ENCODE peak calls at places on chromosomes 3 and 15, in eight cellular contexts. S is brain microvascular endothelial cell; R is caudate nucleus; L is neuronal stem cell; I is right cardiac atrium; F is hepatocyte; J is thoracic aorta; Q is CD8-positive, alpha-beta memory T cell. K is an unnamed sample.

GRCh38 chr3:54882114-54882833 is 45.6 kb downstream of the LRTM1 start:
- DNase-seq in S (peak), R (no peak), L (no peak), I (no peak), F (peak), J (no peak), Q (no peak), K (no peak)

GRCh38 chr15:52797625-52798501 is 7.7 kb upstream of the ONECUT1 start:
- DNase-seq in S (no peak), R (no peak), L (peak), I (no peak), F (no peak), J (no peak), Q (no peak), K (no peak)

GRCh38 chr15:74525328-74525727 is 15.7 kb upstream of the ARID3B start:
- DNase-seq in S (no peak), R (no peak), L (no peak), I (no peak), F (no peak), J (no peak), Q (no peak), K (no peak)

GRCh38 chr3:161142486-161142885 is 37.3 kb upstream of the B3GALNT1 start:
- DNase-seq in S (no peak), R (no peak), L (no peak), I (no peak), F (no peak), J (no peak), Q (no peak), K (no peak)

GRCh38 chr3:113802795-113803455 is 35.7 kb upstream of the GRAMD1C start:
- DNase-seq in S (no peak), R (no peak), L (no peak), I (no peak), F (no peak), J (no peak), Q (no peak), K (no peak)

GRCh38 chr3:174767853-174768382 is 91.2 kb upstream of the NAALADL2 start:
- DNase-seq in S (peak), R (no peak), L (no peak), I (no peak), F (no peak), J (no peak), Q (no peak), K (no peak)

GRCh38 chr3:19446687-19447086 is 298.4 kb downstream of the KCNH8 start:
- DNase-seq in S (no peak), R (no peak), L (no peak), I (no peak), F (no peak), J (no peak), Q (no peak), K (no peak)

GRCh38 chr15:75639191-75639708 is 774 bp downstream of the IMP3 start:
- DNase-seq in S (no peak), R (no peak), L (no peak), I (no peak), F (no peak), J (no peak), Q (no peak), K (no peak)

GRCh38 chr3:64685800-64686445 is 1.9 kb downstream of the ADAMTS9 start:
- DNase-seq in S (peak), R (peak), L (peak), I (peak), F (peak), J (peak), Q (no peak), K (peak)

DNA sequence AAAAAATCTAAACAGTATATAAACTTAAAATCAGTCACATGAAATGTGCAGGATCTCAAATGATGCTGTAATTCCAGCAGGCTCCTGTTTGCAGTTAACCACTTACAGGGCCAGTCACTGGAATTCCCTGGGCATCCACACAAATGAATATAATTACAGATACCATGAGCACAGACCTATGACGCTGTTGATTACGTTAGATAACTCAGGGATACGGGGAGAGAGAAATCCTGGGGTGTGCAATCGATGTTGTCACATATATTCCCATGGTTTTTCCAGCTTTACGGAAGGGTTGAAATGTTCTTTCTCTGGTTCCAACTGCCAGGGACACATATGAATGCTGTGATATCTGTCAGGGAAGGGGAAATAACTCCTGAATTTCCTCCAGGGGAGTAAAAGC is 100.8 kb downstream of the RORA start:
- DNase-seq in S (no peak), R (no peak), L (no peak), I (no peak), F (no peak), J (no peak), Q (no peak), K (no peak)
- H3K27ac ChIP-seq in S (no peak), R (no peak), L (no peak), I (no peak), F (no peak), J (no peak), Q (no peak), K (no peak)

GRCh38 chr3:178971614-178972013 is 100.0 kb downstream of the ZMAT3 start:
- DNase-seq in S (no peak), R (no peak), L (no peak), I (no peak), F (peak), J (no peak), Q (no peak), K (no peak)

GRCh38 chr3:178964551-178964950 is 107.1 kb downstream of the ZMAT3 start:
- DNase-seq in S (no peak), R (no peak), L (no peak), I (no peak), F (no peak), J (no peak), Q (no peak), K (no peak)

GRCh38 chr3:178968996-178969700 is 102.5 kb downstream of the ZMAT3 start:
- DNase-seq in S (no peak), R (no peak), L (no peak), I (no peak), F (no peak), J (no peak), Q (no peak), K (no peak)

GRCh38 chr3:178966299-178967183 is 105.1 kb downstream of the ZMAT3 start:
- DNase-seq in S (no peak), R (no peak), L (no peak), I (peak), F (peak), J (no peak), Q (no peak), K (no peak)

GRCh38 chr3:178967184-178967532 is 104.5 kb downstream of the ZMAT3 start:
- DNase-seq in S (no peak), R (no peak), L (no peak), I (peak), F (no peak), J (no peak), Q (no peak), K (no peak)
- H3K27ac ChIP-seq in S (no peak), R (peak), L (no peak), I (no peak), F (no peak), J (no peak), Q (no peak), K (no peak)

GRCh38 chr15:40344217-40344616 is 3.5 kb upstream of the CCDC9B start:
- DNase-seq in S (peak), R (no peak), L (no peak), I (no peak), F (no peak), J (no peak), Q (no peak), K (no peak)
- H3K27ac ChIP-seq in S (peak), R (no peak), L (no peak), I (no peak), F (no peak), J (peak), Q (no peak), K (no peak)

DNA sequence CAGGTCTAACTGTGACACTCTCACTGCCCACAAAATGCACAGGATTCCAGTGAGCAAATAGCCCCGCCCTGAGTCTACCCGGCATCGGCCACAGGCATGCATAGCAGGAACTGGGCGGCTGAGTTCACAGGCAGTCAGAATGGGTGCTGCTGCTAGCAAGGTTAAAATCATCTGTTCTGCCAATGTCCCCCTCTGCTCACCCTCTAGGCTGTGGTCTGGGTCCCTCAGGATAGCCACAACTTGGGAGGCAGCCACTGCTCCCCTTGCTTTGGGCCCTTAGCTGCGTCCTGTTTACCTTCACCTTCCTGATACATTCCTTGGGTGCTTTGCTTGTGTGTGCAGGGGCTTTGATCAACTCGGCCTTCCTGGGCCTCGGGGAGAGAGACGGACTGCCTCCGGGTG is 232.9 kb upstream of the RGMA start:
- DNase-seq in S (peak), R (no peak), L (no peak), I (no peak), F (peak), J (no peak), Q (no peak), K (no peak)
- H3K27ac ChIP-seq in S (no peak), R (no peak), L (no peak), I (no peak), F (no peak), J (no peak), Q (no peak), K (no peak)

DNA sequence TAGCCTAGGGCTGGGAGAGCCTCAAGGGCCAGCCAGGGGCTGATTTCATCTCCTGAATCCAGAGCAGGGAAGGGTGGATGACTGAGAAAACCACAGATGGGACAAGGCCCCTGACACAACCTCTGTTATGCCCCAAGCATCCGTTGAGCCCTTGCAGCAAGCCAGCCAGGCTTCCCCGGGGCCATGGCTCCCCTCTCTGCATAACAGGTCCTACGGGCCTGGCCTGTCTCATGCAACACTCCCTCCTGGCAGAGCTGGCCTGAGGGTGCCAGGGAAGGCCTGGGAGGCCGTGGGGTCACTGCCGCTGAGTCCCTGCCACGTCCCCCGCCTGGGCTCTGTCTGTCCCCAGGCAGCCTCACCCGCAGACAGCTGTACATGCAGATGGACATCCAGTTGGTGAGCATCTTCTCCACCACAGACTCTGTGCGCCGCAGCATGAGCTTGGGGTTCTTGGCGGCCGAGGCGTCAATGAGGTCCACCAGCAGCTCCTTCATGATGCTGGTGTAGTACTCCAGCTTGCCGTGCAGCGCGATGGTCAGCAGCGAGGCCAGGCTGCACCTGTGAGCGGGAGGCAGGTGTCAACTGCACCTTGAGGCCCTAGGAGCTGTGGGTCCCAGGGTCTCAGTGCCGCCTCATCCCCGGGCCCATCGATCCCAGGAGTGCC is 22.1 kb downstream of the H1-8 start:
- DNase-seq in S (no peak), R (no peak), L (no peak), I (peak), F (no peak), J (no peak), Q (no peak), K (no peak)
- H3K27ac ChIP-seq in S (no peak), R (no peak), L (no peak), I (no peak), F (no peak), J (peak), Q (no peak), K (no peak)

DNA sequence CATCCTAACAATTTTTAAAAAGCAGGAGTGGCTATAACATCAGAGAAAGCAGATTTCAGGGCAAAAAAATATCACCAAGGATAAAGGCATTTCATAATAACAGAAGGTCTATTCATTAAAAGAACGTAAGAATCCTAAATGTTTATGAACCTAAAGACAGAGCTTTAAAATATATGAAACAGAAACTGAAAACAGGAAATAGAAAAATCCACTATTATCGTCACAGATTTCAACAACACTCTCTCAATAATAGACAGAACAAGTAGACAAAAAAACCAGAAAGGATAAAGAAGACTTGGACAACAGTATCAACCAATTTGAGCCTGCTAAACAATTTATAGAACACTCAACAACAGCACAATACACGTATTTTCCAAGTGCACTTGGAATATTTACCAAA is 71.4 kb downstream of the FBXL22 start:
- DNase-seq in S (no peak), R (no peak), L (no peak), I (no peak), F (no peak), J (no peak), Q (peak), K (no peak)
- H3K27ac ChIP-seq in S (no peak), R (peak), L (no peak), I (no peak), F (no peak), J (no peak), Q (peak), K (no peak)

DNA sequence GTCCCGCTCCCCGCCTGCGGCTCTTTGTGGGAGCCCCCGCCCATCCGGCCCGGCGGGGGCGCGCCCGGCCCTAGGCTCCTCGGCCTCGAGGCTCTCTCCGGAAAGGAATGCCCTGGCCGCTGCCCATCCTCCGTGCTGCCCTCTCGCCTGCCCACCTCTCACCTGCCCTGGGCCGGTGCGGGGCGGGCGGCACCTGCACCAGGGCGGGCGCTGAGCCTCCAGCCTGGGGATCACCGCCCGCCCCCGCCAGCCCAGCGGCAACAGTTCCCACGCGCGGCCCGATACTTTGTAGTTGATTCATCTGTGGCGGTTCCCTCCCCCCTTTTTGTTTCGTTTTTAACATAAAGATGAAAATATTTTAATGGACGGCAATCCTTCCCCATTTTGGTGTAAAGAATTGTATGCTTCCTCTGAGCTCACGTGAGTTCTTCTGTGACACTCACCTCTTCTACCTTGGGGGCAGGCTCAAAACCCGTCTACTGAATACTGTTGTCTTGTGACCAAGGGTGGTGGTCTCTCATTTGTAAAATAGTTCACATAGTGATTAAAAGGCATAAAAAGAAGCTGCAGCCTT is 1.9 kb downstream of the KLF13 start:
- DNase-seq in S (peak), R (no peak), L (no peak), I (peak), F (no peak), J (no peak), Q (peak), K (no peak)
- H3K27ac ChIP-seq in S (peak), R (peak), L (no peak), I (peak), F (peak), J (peak), Q (peak), K (peak)

DNA sequence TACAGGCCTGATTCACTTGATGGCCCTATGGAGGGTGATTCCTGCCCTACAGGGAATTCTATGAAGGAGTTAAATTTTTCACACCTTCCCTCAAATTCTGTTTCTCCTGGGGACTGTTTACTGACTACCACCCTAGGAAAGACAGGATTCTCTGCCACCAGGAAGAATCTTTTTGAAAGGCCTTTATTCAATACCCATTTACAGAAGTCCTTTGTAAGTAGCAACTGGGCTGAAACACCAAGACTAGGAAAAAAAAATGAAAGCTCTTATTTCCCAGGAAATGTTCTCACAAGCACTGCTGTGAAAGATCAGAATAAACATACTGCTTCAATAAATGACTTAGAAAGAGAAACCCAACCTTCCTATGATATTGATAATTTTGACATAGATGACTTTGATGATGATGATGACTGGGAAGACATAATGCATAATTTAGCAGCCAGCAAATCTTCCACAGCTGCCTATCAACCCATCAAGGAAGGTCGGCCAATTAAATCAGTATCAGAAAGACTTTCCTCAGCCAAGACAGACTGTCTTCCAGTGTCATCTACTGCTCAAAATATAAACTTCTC is 43.6 kb downstream of the BLM start:
- DNase-seq in S (no peak), R (no peak), L (no peak), I (no peak), F (no peak), J (no peak), Q (no peak), K (no peak)
- H3K27ac ChIP-seq in S (no peak), R (peak), L (no peak), I (peak), F (no peak), J (no peak), Q (no peak), K (peak)

GRCh38 chr3:171068658-171069057 is 42.1 kb upstream of the SLC2A2 start:
- DNase-seq in S (no peak), R (no peak), L (no peak), I (no peak), F (no peak), J (no peak), Q (no peak), K (no peak)
- H3K27ac ChIP-seq in S (no peak), R (no peak), L (no peak), I (no peak), F (no peak), J (no peak), Q (no peak), K (no peak)

GRCh38 chr3:105904683-105905320 is 36.0 kb upstream of the CBLB start:
- DNase-seq in S (no peak), R (no peak), L (no peak), I (no peak), F (no peak), J (no peak), Q (no peak), K (no peak)

GRCh38 chr3:105906345-105906744 is 37.5 kb upstream of the CBLB start:
- DNase-seq in S (no peak), R (no peak), L (no peak), I (no peak), F (no peak), J (no peak), Q (no peak), K (no peak)

GRCh38 chr3:105906834-105907233 is 38.0 kb upstream of the CBLB start:
- DNase-seq in S (peak), R (no peak), L (no peak), I (no peak), F (no peak), J (peak), Q (no peak), K (no peak)

GRCh38 chr3:105905328-105905727 is 36.5 kb upstream of the CBLB start:
- DNase-seq in S (no peak), R (no peak), L (no peak), I (no peak), F (no peak), J (no peak), Q (no peak), K (no peak)

GRCh38 chr3:105907790-105908189 is 39.0 kb upstream of the CBLB start:
- DNase-seq in S (no peak), R (no peak), L (no peak), I (no peak), F (no peak), J (no peak), Q (no peak), K (no peak)
- H3K27ac ChIP-seq in S (no peak), R (no peak), L (no peak), I (no peak), F (no peak), J (peak), Q (no peak), K (no peak)